ENCODE peak calls at places on chromosomes 12 and 14, in five cellular contexts. D is AG10803, V is nucleus accumbens, F is left cardiac atrium, P is sigmoid colon. J is an unnamed sample.

GRCh38 chr12:122024132-122024785 is 2.6 kb downstream of the BCL7A start:
- DNase-seq in P (no peak), V (no peak), D (no peak), F (no peak), J (no peak)

GRCh38 chr12:78636253-78636855 is 228.2 kb upstream of the SYT1 start:
- DNase-seq in F (no peak), V (no peak), D (peak; percentile 55), P (no peak), J (no peak)

GRCh38 chr12:98373982-98374381 is 141.4 kb upstream of the TMPO start:
- DNase-seq in P (no peak), V (no peak), D (no peak), F (no peak), J (peak; percentile 9)

GRCh38 chr12:116332705-116333380 is 55.4 kb upstream of the MED13L start:
- DNase-seq in P (no peak), F (no peak), D (no peak), V (no peak), J (no peak)

GRCh38 chr12:119176267-119177055 is 2.3 kb upstream of the HSPB8 start:
- DNase-seq in V (no peak), F (peak; percentile 95), P (peak; percentile 99), D (peak; percentile 86), J (peak; percentile 74)

GRCh38 chr14:61475316-61475715 is 153.9 kb downstream of the PRKCH start:
- DNase-seq in F (no peak), D (peak; percentile 81), P (no peak), V (no peak), J (peak; percentile 60)

GRCh38 chr12:54383041-54383609 is 1.4 kb downstream of the ZNF385A start:
- DNase-seq in P (no peak), F (peak; percentile 17), D (peak; percentile 93), V (no peak), J (no peak)

GRCh38 chr12:121668750-121669524 is 517 bp downstream of the MORN3 start:
- DNase-seq in D (peak; percentile 23), V (no peak), P (no peak), F (peak; percentile 46), J (peak; percentile 72)

GRCh38 chr12:6772331-6772695 is at the start of gene LAG3:
- DNase-seq in P (no peak), V (no peak), D (no peak), F (no peak), J (no peak)

GRCh38 chr12:54022960-54023884 is 5.0 kb upstream of the HOXC6 start:
- DNase-seq in D (no peak), P (no peak), V (no peak), F (no peak), J (no peak)

GRCh38 chr12:91978143-91978542 is 167.5 kb downstream of the BTG1 start:
- DNase-seq in D (peak; percentile 28), P (no peak), F (no peak), V (no peak), J (no peak)